ENCODE peak calls at places on chromosomes 12 and 14, in six cellular contexts. P, E, L, F, N and I are unnamed samples.
A peak's percentile ranks its signal among the peaks of the same experiment; 100 is the strongest.

GRCh38 chr12:68648179-68648578 is 37.5 kb downstream of the RAP1B start:
- DNase-seq in P (no peak), E (no peak), L (no peak), F (no peak), N (no peak), I (no peak)

GRCh38 chr12:23230899-23231298 is 605.9 kb downstream of the ETNK1 start:
- DNase-seq in P (no peak), E (no peak), L (no peak), F (no peak), N (no peak), I (no peak)

GRCh38 chr14:32494566-32495434 is 165.7 kb downstream of the AKAP6 start:
- DNase-seq in P (no peak), E (no peak), L (no peak), F (no peak), N (no peak), I (no peak)

GRCh38 chr12:113049976-113050742 is 6.4 kb upstream of the DTX1 start:
- DNase-seq in P (no peak), E (no peak), L (no peak), F (no peak), N (no peak), I (no peak)

GRCh38 chr12:128583453-128583852 is 240.3 kb downstream of the SLC15A4 start:
- DNase-seq in P (no peak), E (no peak), L (peak; percentile 3), F (no peak), N (no peak), I (no peak)

GRCh38 chr12:69512820-69513219 is 42.6 kb downstream of the FRS2 start:
- DNase-seq in P (no peak), E (peak; percentile 61), L (no peak), F (no peak), N (no peak), I (no peak)

GRCh38 chr12:64010069-64010686 is 165.7 kb downstream of the SRGAP1 start:
- DNase-seq in P (peak; percentile 83), E (peak; percentile 95), L (no peak), F (no peak), N (no peak), I (no peak)

GRCh38 chr12:92470608-92471021 is 232.2 kb upstream of the PLEKHG7 start:
- DNase-seq in P (no peak), E (peak; percentile 32), L (no peak), F (no peak), N (no peak), I (no peak)

GRCh38 chr14:49971156-49972141 is 78.6 kb downstream of the ARF6 start:
- DNase-seq in P (no peak), E (no peak), L (peak; percentile 23), F (peak; percentile 33), N (no peak), I (peak; percentile 38)

GRCh38 chr14:69399750-69400149 is 1.3 kb downstream of the SLC39A9 start:
- DNase-seq in P (no peak), E (no peak), L (peak; percentile 19), F (no peak), N (no peak), I (no peak)

GRCh38 chr14:106210650-106211049 is 684.3 kb downstream of the TMEM121 start:
- DNase-seq in P (no peak), E (no peak), L (peak; percentile 48), F (no peak), N (no peak), I (no peak)

GRCh38 chr12:84858796-84859195 is 53.8 kb downstream of the SLC6A15 start:
- DNase-seq in P (no peak), E (no peak), L (no peak), F (no peak), N (no peak), I (no peak)

GRCh38 chr12:91743727-91744126 is 401.9 kb downstream of the BTG1 start:
- DNase-seq in P (no peak), E (no peak), L (no peak), F (no peak), N (no peak), I (no peak)

GRCh38 chr14:95409472-95410307 is 90.0 kb upstream of the CLMN start:
- DNase-seq in P (no peak), E (no peak), L (no peak), F (no peak), N (no peak), I (no peak)

GRCh38 chr14:91796622-91797347 is 64.9 kb upstream of the CATSPERB start:
- DNase-seq in P (peak; percentile 42), E (peak; percentile 34), L (no peak), F (no peak), N (no peak), I (no peak)

GRCh38 chr14:23056956-23057756 is at the start of gene CDH24:
- DNase-seq in P (peak; percentile 68), E (peak; percentile 64), L (peak; percentile 90), F (peak; percentile 62), N (peak; percentile 79), I (no peak)

GRCh38 chr14:24430682-24431568 is 1.2 kb downstream of the KHNYN start:
- DNase-seq in P (peak; percentile 40), E (peak; percentile 28), L (peak; percentile 52), F (peak; percentile 32), N (no peak), I (no peak)

GRCh38 chr14:77421241-77421640 is 2.1 kb downstream of the NOXRED1 start:
- DNase-seq in P (no peak), E (peak; percentile 2), L (no peak), F (no peak), N (no peak), I (no peak)

GRCh38 chr14:76698191-76698590 is 63.1 kb upstream of the VASH1 start:
- DNase-seq in P (no peak), E (no peak), L (no peak), F (no peak), N (no peak), I (no peak)

GRCh38 chr12:115398311-115398781 is 714.4 kb upstream of the TBX3 start:
- DNase-seq in P (no peak), E (no peak), L (no peak), F (no peak), N (no peak), I (no peak)

GRCh38 chr14:69652942-69653680 is 41.7 kb downstream of the SUSD6 start:
- DNase-seq in P (no peak), E (peak; percentile 47), L (peak; percentile 62), F (no peak), N (no peak), I (no peak)

GRCh38 chr12:88876867-88877266 is 296.6 kb upstream of the KITLG start:
- DNase-seq in P (no peak), E (peak; percentile 14), L (no peak), F (no peak), N (no peak), I (no peak)

GRCh38 chr14:62709773-62710172 is 335.5 kb downstream of the KCNH5 start:
- DNase-seq in P (no peak), E (no peak), L (no peak), F (no peak), N (no peak), I (no peak)

GRCh38 chr14:62706217-62706616 is 339.0 kb downstream of the KCNH5 start:
- DNase-seq in P (no peak), E (peak; percentile 14), L (no peak), F (no peak), N (no peak), I (no peak)

GRCh38 chr14:62711351-62712023 is 333.8 kb downstream of the KCNH5 start:
- DNase-seq in P (no peak), E (no peak), L (no peak), F (no peak), N (no peak), I (no peak)

GRCh38 chr14:62710811-62711210 is 334.4 kb downstream of the KCNH5 start:
- DNase-seq in P (no peak), E (no peak), L (no peak), F (no peak), N (no peak), I (no peak)
- TF ChIP-seq CTCF in P (no peak), E (no peak), L (no peak), F (no peak), N (no peak), I (no peak)

GRCh38 chr12:56678852-56679251 is 9.2 kb downstream of the PTGES3 start:
- DNase-seq in P (no peak), E (no peak), L (no peak), F (no peak), N (no peak), I (no peak)
- H3K4me3 ChIP-seq in P (no peak overlapping the region), E (no peak overlapping the region), L (no peak overlapping the region), F (no peak overlapping the region), N (no peak overlapping the region), I (no peak overlapping the region)

DNA sequence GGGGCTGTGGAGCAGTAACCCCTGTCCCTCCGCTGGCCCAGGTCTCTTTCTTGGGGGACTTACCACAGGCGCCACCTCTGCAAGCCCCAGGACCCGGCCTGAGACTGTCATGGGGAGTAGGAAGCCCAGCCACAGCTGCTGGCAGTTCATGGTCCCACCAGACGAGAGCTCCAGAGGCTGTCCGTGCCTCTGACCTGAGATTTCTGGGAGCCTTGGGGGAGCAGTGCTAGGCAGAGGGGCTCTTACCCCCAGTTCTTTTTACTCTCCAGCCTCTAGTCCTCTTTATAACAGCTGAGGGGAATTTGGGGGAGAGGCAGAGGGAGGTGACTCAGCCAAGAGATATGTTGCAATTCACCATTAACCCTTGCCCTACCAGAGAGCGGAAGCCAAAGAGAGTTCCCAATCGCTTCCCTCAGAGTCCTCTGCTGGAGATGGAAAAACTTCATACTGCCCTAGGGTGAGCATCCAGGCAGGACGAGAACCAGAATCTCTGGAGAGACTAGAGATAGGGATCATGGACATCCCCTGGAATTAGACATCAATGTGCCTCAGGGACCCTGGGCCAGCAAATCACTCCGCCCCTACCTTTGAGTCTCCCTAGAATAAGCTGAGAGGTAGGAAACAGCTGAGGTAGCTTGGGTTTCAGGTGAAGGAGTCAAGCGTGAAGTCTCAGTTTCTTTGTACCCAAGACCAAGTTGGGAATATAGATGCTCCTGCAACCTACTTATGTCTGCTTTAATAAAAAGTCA is at the start of gene MMP19:
- DNase-seq in P (peak; percentile 73), E (peak; percentile 80), L (peak; percentile 74), F (no peak), N (no peak), I (peak; percentile 65)
- TF ChIP-seq CTCF in P (peak; percentile 10), E (no peak), L (peak; percentile 0), F (no peak), N (no peak), I (no peak)

GRCh38 chr12:7935464-7935772 is 569 bp downstream of the SLC2A3 start:
- DNase-seq in P (no peak), E (no peak), L (peak; percentile 39), F (no peak), N (no peak), I (no peak)

GRCh38 chr12:7935773-7936581 is at the start of gene SLC2A3:
- DNase-seq in P (peak; percentile 96), E (peak; percentile 91), L (peak; percentile 87), F (peak; percentile 66), N (no peak), I (peak; percentile 87)

GRCh38 chr12:7933255-7933726 is 2.7 kb downstream of the SLC2A3 start:
- DNase-seq in P (peak; percentile 94), E (peak; percentile 95), L (peak; percentile 83), F (peak; percentile 69), N (peak; percentile 66), I (peak; percentile 95)

GRCh38 chr12:7934560-7935463 is 1.2 kb downstream of the SLC2A3 start:
- DNase-seq in P (no peak), E (no peak), L (peak; percentile 22), F (no peak), N (no peak), I (no peak)

DNA sequence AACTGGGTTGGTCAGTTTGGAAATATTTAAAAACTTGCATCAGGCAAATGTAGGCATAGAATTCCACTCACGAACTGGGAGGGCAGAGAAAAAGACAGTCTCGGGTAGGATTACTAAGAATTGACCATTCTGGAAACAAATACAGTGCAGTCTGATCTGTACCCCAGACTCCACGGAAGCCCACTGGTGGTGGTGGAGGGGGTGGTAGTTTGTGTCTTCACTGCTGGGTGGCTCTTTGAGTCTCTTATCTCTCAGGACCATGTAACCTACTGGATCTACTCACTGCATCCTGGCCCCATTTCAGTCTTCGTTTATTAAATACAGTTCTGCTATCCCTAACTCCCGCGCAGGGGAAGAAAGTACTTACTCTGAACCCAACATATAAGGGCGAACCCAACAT is 1.8 kb downstream of the SLC2A3 start:
- DNase-seq in P (no peak), E (no peak), L (peak; percentile 58), F (no peak), N (no peak), I (no peak)
- H3K4me3 ChIP-seq in P (peak overlapping the region; percentile 96), E (peak overlapping the region; percentile 83), L (peak overlapping the region; percentile 90), F (peak overlapping the region; percentile 76), N (peak overlapping the region; percentile 62), I (peak overlapping the region; percentile 67)